ENCODE peak calls at places on chromosomes 16 and 17, in six cellular contexts. J, C, G, R, V and T are unnamed samples.

GRCh38 chr16:68364601-68364998 is 53.8 kb downstream of the PRMT7 start:
- DNase-seq in J (no peak), C (no peak), G (no peak), R (no peak), V (no peak), T (no peak)

GRCh38 chr16:52296070-52296469 is 250.9 kb downstream of the TOX3 start:
- DNase-seq in J (no peak), C (no peak), G (no peak), R (no peak), V (no peak), T (no peak)

GRCh38 chr16:89484088-89484501 is 6.3 kb downstream of the ANKRD11 start:
- DNase-seq in J (no peak), C (no peak), G (peak), R (no peak), V (no peak), T (no peak)

GRCh38 chr17:32161506-32162365 is 19.4 kb downstream of the RHOT1 start:
- DNase-seq in J (no peak), C (peak), G (no peak), R (peak), V (no peak), T (no peak)

GRCh38 chr17:82603981-82604448 is 44.2 kb downstream of the WDR45B start:
- DNase-seq in J (no peak), C (peak), G (no peak), R (no peak), V (no peak), T (peak)

GRCh38 chr16:70681382-70682238 is 4.2 kb downstream of the MTSS2 start:
- DNase-seq in J (no peak), C (no peak), G (no peak), R (no peak), V (no peak), T (peak)

GRCh38 chr17:56603486-56604238 is 10.2 kb downstream of the NOG start:
- DNase-seq in J (no peak), C (no peak), G (no peak), R (no peak), V (no peak), T (no peak)

GRCh38 chr17:34357398-34357797 is 1.1 kb downstream of the CCL13 start:
- DNase-seq in J (no peak), C (no peak), G (no peak), R (no peak), V (no peak), T (no peak)

GRCh38 chr17:8994319-8994718 is 27.0 kb upstream of the NTN1 start:
- DNase-seq in J (peak), C (peak), G (no peak), R (peak), V (no peak), T (peak)

GRCh38 chr16:17270683-17271109 is 200.1 kb downstream of the XYLT1 start:
- DNase-seq in J (no peak), C (no peak), G (no peak), R (no peak), V (no peak), T (no peak)

GRCh38 chr16:68328860-68329370 is 18.1 kb downstream of the PRMT7 start:
- DNase-seq in J (no peak), C (no peak), G (no peak), R (no peak), V (no peak), T (no peak)

GRCh38 chr17:74654742-74655141 is 31.2 kb upstream of the CD300E start:
- DNase-seq in J (no peak), C (no peak), G (no peak), R (no peak), V (no peak), T (no peak)

GRCh38 chr16:14196539-14196938 is 125.4 kb downstream of the MRTFB start:
- DNase-seq in J (no peak), C (no peak), G (no peak), R (no peak), V (no peak), T (no peak)

GRCh38 chr17:78970834-78971763 is 8.6 kb downstream of the LGALS3BP start:
- DNase-seq in J (peak), C (peak), G (peak), R (no peak), V (peak), T (peak)

GRCh38 chr17:3667366-3668278 is 756 bp downstream of the TAX1BP3 start:
- DNase-seq in J (no peak), C (peak), G (peak), R (peak), V (no peak), T (peak)

GRCh38 chr17:49521521-49522185 is 26.6 kb downstream of the NGFR start:
- DNase-seq in J (no peak), C (no peak), G (no peak), R (no peak), V (no peak), T (no peak)

GRCh38 chr16:83913234-83913633 is 14.3 kb downstream of the MLYCD start:
- DNase-seq in J (no peak), C (no peak), G (no peak), R (no peak), V (no peak), T (no peak)

GRCh38 chr16:70163596-70163995 is 10.0 kb upstream of the CLEC18C start:
- DNase-seq in J (no peak), C (no peak), G (no peak), R (no peak), V (no peak), T (no peak)

GRCh38 chr16:3841729-3842508 is 38.6 kb downstream of the CREBBP start:
- DNase-seq in J (no peak), C (no peak), G (no peak), R (no peak), V (no peak), T (no peak)

GRCh38 chr17:61397086-61397842 is 2.4 kb upstream of the TBX2 start:
- DNase-seq in J (no peak), C (peak), G (no peak), R (no peak), V (no peak), T (no peak)

GRCh38 chr17:72158895-72159885 is 38.4 kb downstream of the SOX9 start:
- DNase-seq in J (no peak), C (no peak), G (no peak), R (no peak), V (no peak), T (no peak)

GRCh38 chr16:90010676-90011075 is 8.6 kb downstream of the DBNDD1 start:
- DNase-seq in J (no peak), C (no peak), G (no peak), R (no peak), V (no peak), T (no peak)

GRCh38 chr16:84396537-84397008 is 28.2 kb downstream of the ATP2C2 start:
- DNase-seq in J (no peak), C (no peak), G (no peak), R (no peak), V (no peak), T (no peak)

GRCh38 chr17:51258756-51259573 is 884 bp downstream of the MBTD1 start:
- DNase-seq in J (no peak), C (peak), G (peak), R (no peak), V (no peak), T (no peak)

GRCh38 chr16:8718753-8719386 is 44.5 kb downstream of the ABAT start:
- DNase-seq in J (no peak), C (no peak), G (no peak), R (no peak), V (no peak), T (no peak)

GRCh38 chr17:78738698-78739097 is 43.4 kb downstream of the CYTH1 start:
- DNase-seq in J (no peak), C (no peak), G (no peak), R (no peak), V (no peak), T (no peak)

GRCh38 chr16:82628741-82629140 is 2.0 kb downstream of the CDH13 start:
- DNase-seq in J (no peak), C (no peak), G (no peak), R (no peak), V (no peak), T (no peak)

GRCh38 chr16:87541882-87542234 is 49.0 kb upstream of the ZCCHC14 start:
- DNase-seq in J (no peak), C (no peak), G (no peak), R (no peak), V (no peak), T (no peak)